ENCODE peak calls at places on chromosome 19, in nine cellular contexts. E, T, H, D, S, R, I, Z and K are unnamed samples.

GRCh38 chr19:54420383-54421168 is 5.3 kb downstream of the TTYH1 start:
- DNase-seq in I (no peak), S (no peak), T (no peak), D (no peak), R (peak), E (peak), H (no peak), Z (peak), K (no peak)

GRCh38 chr19:33752018-33752790 is 44.5 kb upstream of the KCTD15 start:
- DNase-seq in Z (no peak), I (no peak), E (no peak), H (no peak), D (no peak), T (no peak), R (no peak), S (no peak), K (no peak)

GRCh38 chr19:4120531-4120930 is 3.4 kb downstream of the MAP2K2 start:
- DNase-seq in E (no peak), Z (no peak), I (peak), R (no peak), D (no peak), S (no peak), H (no peak), T (no peak), K (peak)

GRCh38 chr19:42601811-42602443 is 7.2 kb upstream of the CEACAM8 start:
- DNase-seq in S (no peak), H (no peak), I (peak), D (no peak), R (peak), T (no peak), Z (peak), E (peak), K (peak)

GRCh38 chr19:2342656-2343288 is 14.3 kb downstream of the SPPL2B start:
- DNase-seq in E (no peak), T (no peak), R (no peak), Z (no peak), I (no peak), S (no peak), D (no peak), H (no peak), K (no peak)

GRCh38 chr19:5002143-5002542 is 33.2 kb downstream of the KDM4B start:
- DNase-seq in H (no peak), S (no peak), R (peak), T (no peak), E (no peak), D (no peak), Z (no peak), I (peak), K (peak)

GRCh38 chr19:58535857-58536256 is 8.0 kb upstream of the TRIM28 start:
- DNase-seq in T (no peak), D (no peak), E (no peak), H (no peak), I (no peak), S (no peak), Z (no peak), R (no peak), K (no peak)

GRCh38 chr19:21084343-21084742 is 2.3 kb downstream of the ZNF714 start:
- DNase-seq in E (peak), R (no peak), S (peak), H (no peak), T (no peak), I (peak), Z (no peak), D (no peak), K (peak)

GRCh38 chr19:36215276-36216171 is 618 bp downstream of the ZNF146 start:
- DNase-seq in R (no peak), H (no peak), T (no peak), I (peak), E (peak), D (no peak), Z (no peak), S (no peak), K (peak)

GRCh38 chr19:31385744-31386143 is 36.5 kb upstream of the TSHZ3 start:
- DNase-seq in Z (no peak), S (no peak), I (no peak), H (no peak), R (no peak), D (no peak), T (no peak), E (no peak), K (no peak)

GRCh38 chr19:3268763-3269162 is 44.3 kb downstream of the CELF5 start:
- DNase-seq in D (no peak), Z (no peak), T (no peak), S (no peak), H (no peak), E (no peak), I (no peak), R (no peak), K (no peak)

GRCh38 chr19:3607398-3608078 is 863 bp upstream of the TBXA2R start:
- DNase-seq in S (no peak), T (peak), R (peak), D (no peak), H (no peak), I (no peak), E (no peak), Z (peak), K (no peak)

GRCh38 chr19:9309974-9310446 is 372 bp upstream of the ZNF699 start:
- DNase-seq in R (peak), Z (peak), D (peak), S (no peak), I (peak), H (peak), E (peak), T (peak), K (peak)

GRCh38 chr19:58325623-58326022 is 1.2 kb upstream of the ZSCAN22 start:
- DNase-seq in R (no peak), H (no peak), S (no peak), I (peak), E (no peak), Z (no peak), D (no peak), T (no peak), K (peak)

GRCh38 chr19:49071860-49072547 is 495 bp downstream of the KCNA7 start:
- DNase-seq in Z (no peak), R (no peak), H (no peak), I (no peak), S (no peak), T (peak), E (no peak), D (peak), K (no peak)

DNA sequence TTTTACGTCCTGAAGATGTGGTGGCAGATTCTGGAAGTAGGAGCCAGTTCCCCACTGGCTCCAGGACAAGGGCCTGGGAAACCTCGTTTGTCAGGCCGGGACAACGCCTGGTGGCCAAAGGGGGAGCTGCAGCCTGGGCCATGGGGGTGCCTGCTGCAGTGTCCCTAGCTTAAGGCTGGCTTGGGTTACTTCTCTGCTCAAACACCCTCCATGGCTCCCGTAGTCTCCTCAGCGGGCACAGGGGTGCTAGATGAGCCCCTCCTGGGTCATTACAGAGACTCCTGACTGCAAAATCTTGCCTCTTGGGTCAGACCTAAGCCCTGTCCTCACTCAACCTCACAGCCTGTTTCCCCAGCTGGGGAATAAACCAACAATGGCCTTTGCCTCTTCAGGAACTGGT is 14.7 kb downstream of the CILP2 start:
- DNase-seq in H (no peak), E (peak), S (no peak), I (no peak), T (no peak), R (no peak), Z (no peak), D (no peak), K (peak)
- TF ChIP-seq CTCF in H (peak), E (peak), S (peak), I (peak), T (peak), R (peak), Z (peak), D (peak), K (peak)

GRCh38 chr19:11639245-11639601 is 41.9 kb downstream of the ZNF627 start:
- DNase-seq in Z (no peak), R (no peak), I (no peak), T (no peak), D (no peak), S (no peak), E (no peak), H (no peak), K (no peak)
- H3K4me3 ChIP-seq in Z (peak), R (peak), I (no peak), T (peak), D (peak), S (peak), E (no peak), H (peak), K (no peak)

GRCh38 chr19:1287622-1288527 is 2.2 kb downstream of the EFNA2 start:
- DNase-seq in H (no peak), D (no peak), R (no peak), I (no peak), Z (no peak), T (no peak), E (no peak), S (no peak), K (no peak)

GRCh38 chr19:1288528-1289394 is 3.1 kb downstream of the EFNA2 start:
- DNase-seq in I (no peak), E (no peak), S (no peak), D (no peak), R (no peak), T (no peak), Z (no peak), H (no peak), K (no peak)

GRCh38 chr19:1290245-1290698 is 4.6 kb downstream of the EFNA2 start:
- DNase-seq in Z (no peak), H (no peak), T (no peak), S (no peak), I (no peak), E (no peak), D (no peak), R (no peak), K (no peak)

GRCh38 chr19:1290699-1291651 is 5.3 kb downstream of the EFNA2 start:
- DNase-seq in R (no peak), D (no peak), H (no peak), E (peak), T (no peak), I (no peak), S (no peak), Z (no peak), K (no peak)

DNA sequence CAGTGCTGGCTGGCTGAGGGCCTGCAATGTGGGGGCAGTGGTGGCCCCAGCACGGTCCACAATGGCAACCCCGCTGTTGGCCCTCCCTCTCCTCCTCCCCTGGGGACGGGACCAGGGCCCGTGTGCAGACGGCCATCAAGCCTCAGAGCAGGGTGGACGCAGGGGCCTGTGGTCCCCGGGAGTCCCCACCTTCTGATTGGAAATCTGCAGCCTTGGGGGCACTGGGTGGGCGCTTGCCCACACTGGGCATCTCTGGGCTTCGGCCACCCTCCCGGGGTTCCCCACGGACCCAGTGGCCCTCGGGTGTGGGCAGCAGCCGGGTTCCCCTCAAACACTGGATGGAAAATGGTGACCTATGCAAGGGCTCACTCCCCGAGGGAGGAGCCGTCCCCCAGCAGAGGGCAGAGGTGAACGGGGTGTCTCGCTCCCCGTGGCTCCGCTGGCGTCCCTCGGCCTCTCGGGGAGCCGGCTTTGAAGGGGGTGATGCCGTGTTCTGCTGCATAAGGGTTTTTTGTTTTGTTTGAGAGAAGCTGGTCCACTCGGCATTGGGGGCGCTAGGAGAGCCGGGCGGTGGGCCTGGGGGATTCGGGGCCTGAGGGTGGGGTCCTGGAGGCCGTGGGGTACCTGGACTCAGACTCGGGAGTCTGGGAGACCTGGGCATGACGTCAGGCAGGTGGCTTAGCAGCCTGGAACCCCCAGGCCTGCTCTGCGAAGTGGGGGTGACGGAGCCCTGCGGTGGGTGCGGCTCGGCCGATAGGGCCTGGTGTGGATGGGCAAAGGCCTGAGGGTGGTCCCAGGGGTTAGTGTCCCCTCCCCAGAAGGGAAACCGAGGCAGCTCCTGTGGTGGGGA is 3.9 kb downstream of the EFNA2 start:
- DNase-seq in H (no peak), Z (no peak), I (no peak), D (no peak), E (no peak), R (no peak), S (no peak), T (no peak), K (no peak)
- TF ChIP-seq CTCF in H (no peak), Z (no peak), I (no peak), D (no peak), E (no peak), R (no peak), S (no peak), T (no peak), K (no peak)

GRCh38 chr19:7197169-7197759 is 97.0 kb downstream of the INSR start:
- DNase-seq in R (peak), E (peak), H (peak), S (peak), Z (peak), D (peak), T (peak), I (peak), K (peak)
- H3K4me3 ChIP-seq in R (peak), E (peak), H (peak), S (peak), Z (peak), D (peak), T (peak), I (peak), K (peak)

GRCh38 chr19:41023193-41023592 is 32.1 kb downstream of the CYP2B6 start:
- DNase-seq in H (no peak), D (no peak), S (no peak), I (no peak), E (no peak), T (no peak), Z (no peak), R (no peak), K (no peak)
- TF ChIP-seq CTCF in H (no peak), D (no peak), S (no peak), I (no peak), E (no peak), T (no peak), Z (no peak), R (no peak), K (no peak)

GRCh38 chr19:8208119-8208709 is 956 bp upstream of the CERS4 start:
- DNase-seq in R (peak), E (peak), T (peak), S (no peak), I (no peak), Z (no peak), D (no peak), H (no peak), K (peak)
- H3K4me3 ChIP-seq in R (peak), E (peak), T (peak), S (no peak), I (peak), Z (peak), D (peak), H (peak), K (no peak)

GRCh38 chr19:56661248-56661647 is 10.3 kb downstream of the ZNF835 start:
- DNase-seq in Z (no peak), R (no peak), S (no peak), H (no peak), I (no peak), E (no peak), D (no peak), T (no peak), K (no peak)

GRCh38 chr19:56664511-56664910 is 7.0 kb downstream of the ZNF835 start:
- DNase-seq in R (no peak), E (no peak), I (no peak), Z (no peak), S (no peak), D (no peak), H (no peak), T (no peak), K (no peak)

GRCh38 chr19:56663931-56664500 is 7.5 kb downstream of the ZNF835 start:
- DNase-seq in S (no peak), D (peak), T (no peak), H (no peak), E (no peak), Z (no peak), I (no peak), R (no peak), K (no peak)

GRCh38 chr19:56660381-56661105 is 11.0 kb downstream of the ZNF835 start:
- DNase-seq in R (peak), D (no peak), Z (peak), E (no peak), S (no peak), T (peak), H (no peak), I (no peak), K (no peak)
- TF ChIP-seq CTCF in R (peak), D (peak), Z (peak), E (no peak), S (no peak), T (no peak), H (no peak), I (no peak), K (no peak)

DNA sequence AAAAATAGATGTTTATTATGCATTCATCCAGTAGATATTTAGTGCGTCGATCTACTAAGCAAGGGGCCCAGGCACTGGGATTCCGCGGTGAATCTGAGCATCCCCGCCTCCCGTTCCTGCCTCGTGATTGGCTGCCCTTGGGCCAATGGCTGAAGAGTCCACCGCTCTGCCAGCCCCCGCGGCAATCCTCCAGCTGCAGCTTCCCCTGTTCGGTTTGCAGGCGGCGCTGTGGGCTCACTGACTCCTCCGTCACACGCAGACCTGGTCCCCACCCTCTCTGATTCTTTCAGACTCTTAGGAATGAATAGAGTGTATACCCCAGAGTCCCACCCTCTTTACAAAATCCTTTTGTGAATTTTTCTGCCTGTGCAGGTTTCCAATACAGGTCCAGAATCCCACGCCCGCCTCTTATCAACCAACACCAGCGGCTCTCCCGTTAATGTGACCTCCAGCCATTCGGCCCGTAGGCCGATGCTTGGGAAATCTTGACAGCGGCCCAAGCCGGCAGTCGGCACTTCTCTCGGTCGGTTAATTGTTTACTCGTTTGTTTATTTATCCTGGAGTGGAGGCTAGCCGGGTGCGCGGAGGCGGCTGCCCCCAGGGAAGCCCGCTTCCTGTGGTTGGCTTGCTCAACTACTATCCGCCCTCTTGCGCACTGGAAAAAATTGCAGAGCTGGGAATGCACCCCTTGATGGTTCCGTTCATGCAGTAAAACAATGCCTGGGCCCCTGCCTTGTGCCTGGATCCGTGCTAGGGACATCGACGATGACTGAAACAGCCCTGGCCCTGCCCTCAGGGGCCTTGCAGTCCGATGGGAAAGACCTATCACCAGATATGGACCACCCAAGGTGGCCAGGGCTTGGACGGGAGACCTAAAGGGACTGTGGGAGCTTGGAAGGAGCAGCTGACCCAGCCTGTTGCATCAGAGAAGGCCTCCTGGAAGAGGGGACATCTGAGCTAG is 4.5 kb upstream of the ARHGAP35 start:
- DNase-seq in S (peak), D (peak), T (peak), I (peak), E (peak), H (peak), Z (peak), R (peak), K (peak)
- H3K4me3 ChIP-seq in S (peak), D (peak), T (peak), I (peak), E (peak), H (peak), Z (peak), R (peak), K (peak)